ENCODE peak calls at places on chromosomes 13 and 19, in four cellular contexts. One of them, this sample, is unnamed.

GRCh38 chr19:14003279-14004051 is 2.7 kb downstream of the RFX1 start:
- DNase-seq in lower leg skin: no peak
- DNase-seq in adrenal gland: no peak
- DNase-seq in NB4: no peak
- DNase-seq in this sample: no peak

GRCh38 chr19:45340232-45340898 is at the start of gene KLC3:
- DNase-seq in adrenal gland: no peak
- DNase-seq in NB4: no peak
- DNase-seq in lower leg skin: no peak
- DNase-seq in this sample: no peak

GRCh38 chr19:31648347-31648746 is 299.1 kb upstream of the TSHZ3 start:
- DNase-seq in adrenal gland: no peak
- DNase-seq in NB4: no peak
- DNase-seq in lower leg skin: no peak
- DNase-seq in this sample: peak

GRCh38 chr13:35700661-35701060 is 224.2 kb upstream of the MAB21L1 start:
- DNase-seq in adrenal gland: no peak
- DNase-seq in lower leg skin: no peak
- DNase-seq in NB4: no peak
- DNase-seq in this sample: no peak

GRCh38 chr13:70203661-70204229 is 95.5 kb upstream of the KLHL1 start:
- DNase-seq in adrenal gland: no peak
- DNase-seq in NB4: peak
- DNase-seq in lower leg skin: no peak
- DNase-seq in this sample: no peak

GRCh38 chr13:46369506-46370268 is 17.4 kb downstream of the RUBCNL start:
- DNase-seq in NB4: no peak
- DNase-seq in lower leg skin: no peak
- DNase-seq in adrenal gland: no peak
- DNase-seq in this sample: no peak

GRCh38 chr13:114015608-114016295 is 41.9 kb upstream of the C13orf46 start:
- DNase-seq in NB4: no peak
- DNase-seq in lower leg skin: peak
- DNase-seq in adrenal gland: no peak
- DNase-seq in this sample: no peak

GRCh38 chr13:65881561-65882155 is 1348.5 kb downstream of the PCDH9 start:
- DNase-seq in adrenal gland: no peak
- DNase-seq in lower leg skin: no peak
- DNase-seq in NB4: no peak
- DNase-seq in this sample: no peak

GRCh38 chr19:45265375-45265774 is 14.3 kb downstream of the MARK4 start:
- DNase-seq in adrenal gland: no peak
- DNase-seq in lower leg skin: no peak
- DNase-seq in NB4: no peak
- DNase-seq in this sample: no peak

GRCh38 chr19:17234911-17235617 is 9.0 kb downstream of the OCEL1 start:
- DNase-seq in adrenal gland: no peak
- DNase-seq in NB4: peak
- DNase-seq in lower leg skin: no peak
- DNase-seq in this sample: peak

GRCh38 chr19:51398096-51398704 is 7.8 kb upstream of the C19orf84 start:
- DNase-seq in adrenal gland: no peak
- DNase-seq in lower leg skin: no peak
- DNase-seq in NB4: peak
- DNase-seq in this sample: peak

GRCh38 chr19:58520257-58520599 is 618 bp upstream of the ZBTB45 start:
- DNase-seq in lower leg skin: no peak
- DNase-seq in NB4: no peak
- DNase-seq in adrenal gland: no peak
- DNase-seq in this sample: no peak

GRCh38 chr13:45341799-45342584 is 1.0 kb upstream of the TPT1 start:
- DNase-seq in adrenal gland: peak
- DNase-seq in lower leg skin: peak
- DNase-seq in NB4: peak
- DNase-seq in this sample: peak

GRCh38 chr13:87680298-87680697 is 9.1 kb downstream of the SLITRK5 start:
- DNase-seq in adrenal gland: no peak
- DNase-seq in lower leg skin: no peak
- DNase-seq in NB4: no peak
- DNase-seq in this sample: no peak

GRCh38 chr19:6279931-6280591 is at the start of gene MLLT1:
- DNase-seq in NB4: peak
- DNase-seq in lower leg skin: peak
- DNase-seq in adrenal gland: peak
- DNase-seq in this sample: peak

GRCh38 chr13:112587767-112588489 is at the start of gene TUBGCP3:
- DNase-seq in lower leg skin: peak
- DNase-seq in NB4: peak
- DNase-seq in adrenal gland: peak
- DNase-seq in this sample: peak
- TF ChIP-seq POLR2A in lower leg skin: no peak
- TF ChIP-seq POLR2A in NB4: peak
- TF ChIP-seq POLR2A in adrenal gland: peak
- TF ChIP-seq POLR2A in this sample: peak

GRCh38 chr19:48867119-48867921 is 1.1 kb downstream of the PLEKHA4 start:
- DNase-seq in adrenal gland: no peak
- DNase-seq in lower leg skin: no peak
- DNase-seq in NB4: no peak
- DNase-seq in this sample: no peak

GRCh38 chr19:48870048-48870447 is 1.6 kb upstream of the PLEKHA4 start:
- DNase-seq in lower leg skin: no peak
- DNase-seq in adrenal gland: no peak
- DNase-seq in NB4: no peak
- DNase-seq in this sample: no peak

GRCh38 chr19:48866692-48867091 is 1.7 kb downstream of the PLEKHA4 start:
- DNase-seq in NB4: no peak
- DNase-seq in lower leg skin: no peak
- DNase-seq in adrenal gland: no peak
- DNase-seq in this sample: no peak

GRCh38 chr19:48867922-48868195 is 558 bp downstream of the PLEKHA4 start:
- DNase-seq in lower leg skin: no peak
- DNase-seq in NB4: no peak
- DNase-seq in adrenal gland: no peak
- DNase-seq in this sample: no peak

DNA sequence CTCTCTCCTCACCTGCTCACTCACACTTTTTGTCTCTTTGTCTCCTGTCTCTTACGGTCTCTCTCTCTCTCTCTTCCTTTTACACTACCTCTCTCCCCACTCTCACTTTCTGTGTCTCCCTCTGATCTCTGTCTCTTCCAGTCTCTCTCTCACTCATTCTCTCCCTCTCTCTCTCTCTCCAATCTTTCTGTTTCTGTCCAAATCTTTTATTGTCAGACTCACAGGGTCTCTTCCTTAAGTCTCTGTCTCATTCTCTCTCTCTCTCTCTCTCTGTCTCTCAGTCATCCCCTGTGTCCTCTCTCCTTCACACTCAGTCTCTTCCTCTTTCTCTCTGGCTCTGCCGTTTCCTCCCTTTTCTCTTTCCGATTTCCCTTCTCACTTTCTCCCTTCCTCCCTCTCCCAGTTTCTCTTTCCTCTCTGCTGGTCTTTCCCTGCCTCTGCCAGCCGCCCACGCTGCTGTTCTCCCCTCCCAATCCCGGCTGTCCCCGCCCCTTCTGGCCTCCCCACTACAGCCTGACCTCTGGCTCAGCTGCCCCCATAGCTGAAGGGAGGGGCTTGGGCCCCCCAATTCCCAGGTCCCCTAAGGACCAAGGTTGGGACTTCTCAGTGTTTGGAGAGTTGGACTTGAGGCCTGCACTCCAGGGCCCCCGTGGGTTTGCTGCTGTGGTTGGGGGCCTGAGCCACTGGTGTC is at the start of gene PLEKHA4:
- DNase-seq in adrenal gland: peak
- DNase-seq in lower leg skin: peak
- DNase-seq in NB4: no peak
- DNase-seq in this sample: no peak
- TF ChIP-seq POLR2A in adrenal gland: no peak
- TF ChIP-seq POLR2A in lower leg skin: no peak
- TF ChIP-seq POLR2A in NB4: no peak
- TF ChIP-seq POLR2A in this sample: no peak

DNA sequence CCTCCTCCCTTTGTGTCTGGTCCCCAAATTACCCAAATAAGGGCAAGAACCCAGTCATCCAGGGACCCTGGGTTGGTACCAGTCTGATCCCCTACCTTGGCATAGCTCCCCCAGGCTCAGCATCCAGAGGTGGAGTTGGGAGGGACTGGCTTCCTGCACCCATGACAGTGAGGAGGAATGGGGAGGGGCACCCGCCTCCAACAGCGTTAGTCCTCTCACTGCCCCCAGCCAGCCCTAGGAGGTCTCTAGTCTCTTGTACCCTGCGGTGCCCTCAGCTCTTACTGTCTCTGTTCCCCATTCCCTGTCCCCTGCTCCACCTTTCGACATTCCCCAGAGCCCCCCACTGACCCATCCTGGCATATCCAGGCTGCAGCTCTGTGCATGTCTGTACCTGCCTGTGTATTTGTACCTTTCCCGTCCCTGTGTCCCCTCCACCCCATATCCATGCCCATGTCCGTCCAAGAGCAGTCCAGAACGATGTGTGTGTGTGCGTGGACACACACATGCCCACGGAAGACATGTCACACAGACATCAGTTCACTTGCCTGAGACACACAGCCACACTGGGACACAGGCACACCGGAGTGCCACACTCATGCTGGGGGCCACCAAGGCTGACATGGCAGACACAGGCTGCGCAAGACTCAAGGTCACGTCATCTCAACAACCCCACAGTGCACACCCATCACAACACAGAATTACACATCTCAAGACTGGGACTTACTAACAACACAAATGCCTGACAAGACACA is 17.8 kb downstream of the ERFL start:
- DNase-seq in lower leg skin: no peak
- DNase-seq in NB4: no peak
- DNase-seq in adrenal gland: no peak
- DNase-seq in this sample: no peak
- TF ChIP-seq POLR2A in lower leg skin: no peak
- TF ChIP-seq POLR2A in NB4: no peak
- TF ChIP-seq POLR2A in adrenal gland: no peak
- TF ChIP-seq POLR2A in this sample: no peak

DNA sequence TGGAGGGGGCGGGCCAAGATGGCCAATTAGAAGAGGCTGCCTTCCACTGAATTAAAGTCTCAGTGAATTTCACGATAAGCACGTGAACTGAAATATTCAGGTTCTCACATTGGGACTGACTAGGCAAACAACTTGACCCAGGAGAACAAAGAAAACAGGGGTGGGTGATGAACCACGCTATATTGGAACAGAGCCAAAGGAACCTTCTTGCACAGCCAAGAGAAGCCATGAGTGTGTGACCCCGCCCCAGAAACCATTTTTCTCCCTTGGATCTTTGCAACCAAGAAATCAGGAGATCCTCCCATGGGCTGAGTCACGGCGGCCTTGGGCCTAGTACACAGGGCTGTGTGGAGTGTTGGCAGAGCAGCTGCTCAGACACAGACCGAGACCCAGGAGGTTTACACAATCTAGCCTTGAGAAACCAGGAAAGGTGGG is 36.8 kb downstream of the ERICH4 start:
- DNase-seq in lower leg skin: no peak
- DNase-seq in NB4: peak
- DNase-seq in adrenal gland: peak
- DNase-seq in this sample: no peak
- TF ChIP-seq POLR2A in lower leg skin: no peak
- TF ChIP-seq POLR2A in NB4: no peak
- TF ChIP-seq POLR2A in adrenal gland: no peak
- TF ChIP-seq POLR2A in this sample: no peak